ENCODE peak calls at places on chromosomes 5 and 9, in nine cellular contexts. G is IMR-90; B is heart right ventricle; X is hepatocyte; P is CD8-positive, alpha-beta T cell; E is left ventricle myocardium inferior; Y is iPS DF 6.9; V is substantia nigra; H is epithelial cell of prostate. Q is an unnamed sample.

GRCh38 chr5:168947212-168947868 is 353.6 kb downstream of the SLIT3 start:
- DNase-seq in G (peak; percentile 13), B (peak; percentile 29), X (peak; percentile 72), P (no peak), E (peak; percentile 24), Y (peak; percentile 35), V (no peak), H (no peak), Q (no peak)

GRCh38 chr9:88766778-88767503 is 224.3 kb upstream of the S1PR3 start:
- DNase-seq in G (peak; percentile 86), B (no peak), X (no peak), P (no peak), E (no peak), Y (no peak), V (no peak), H (peak; percentile 96), Q (no peak)

GRCh38 chr5:157172408-157172807 is 6.3 kb upstream of the GARIN3 start:
- DNase-seq in G (no peak), B (no peak), X (no peak), P (peak; percentile 40), E (no peak), Y (no peak), V (no peak), H (no peak), Q (peak; percentile 13)

GRCh38 chr5:111962906-111963305 is 205.9 kb upstream of the NREP start:
- DNase-seq in G (no peak), B (no peak), X (no peak), P (no peak), E (no peak), Y (no peak), V (no peak), H (no peak), Q (no peak)

GRCh38 chr5:172454355-172455086 is at the start of gene SH3PXD2B:
- DNase-seq in G (no peak), B (peak; percentile 66), X (peak; percentile 84), P (peak; percentile 16), E (peak; percentile 72), Y (no peak), V (no peak), H (no peak), Q (no peak)

GRCh38 chr9:136433043-136433715 is 6.5 kb downstream of the INPP5E start:
- DNase-seq in G (no peak), B (no peak), X (no peak), P (no peak), E (no peak), Y (no peak), V (no peak), H (no peak), Q (no peak)

GRCh38 chr5:173001229-173001841 is 17.8 kb downstream of the ATP6V0E1 start:
- DNase-seq in G (no peak), B (no peak), X (no peak), P (no peak), E (no peak), Y (no peak), V (no peak), H (no peak), Q (no peak)

GRCh38 chr5:7534505-7534904 is 138.6 kb downstream of the ADCY2 start:
- DNase-seq in G (no peak), B (no peak), X (no peak), P (no peak), E (no peak), Y (no peak), V (no peak), H (no peak), Q (no peak)

GRCh38 chr5:108642170-108642906 is 105.4 kb upstream of the FER start:
- DNase-seq in G (peak; percentile 69), B (peak; percentile 69), X (peak; percentile 81), P (peak; percentile 22), E (no peak), Y (peak; percentile 71), V (no peak), H (no peak), Q (peak; percentile 65)

DNA sequence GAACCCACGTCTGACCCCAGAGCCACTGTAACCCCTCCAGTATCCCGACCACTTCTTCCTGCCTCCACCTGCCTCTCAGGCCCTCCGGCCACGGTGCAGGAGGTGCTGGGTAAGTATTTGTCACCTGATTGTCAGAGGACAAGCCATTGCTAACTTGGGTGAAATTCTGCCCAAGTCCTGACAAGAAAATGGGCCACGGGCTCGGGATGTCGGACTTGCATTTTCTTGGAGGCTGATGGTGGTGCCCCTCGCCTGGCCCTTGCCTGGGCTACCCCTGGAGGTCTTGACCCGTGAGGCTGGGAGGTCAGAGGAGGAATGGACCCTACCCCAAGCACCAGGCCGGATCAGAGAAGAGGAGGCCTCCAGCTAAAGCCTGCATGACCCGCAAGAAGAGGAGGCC is 149.7 kb upstream of the COL5A1 start:
- DNase-seq in G (no peak), B (no peak), X (no peak), P (no peak), E (no peak), Y (no peak), V (no peak), H (no peak), Q (no peak)
- H3K27ac ChIP-seq in G (peak overlapping the region; percentile 73), B (no peak overlapping the region), X (peak overlapping the region; percentile 94), P (no peak overlapping the region), E (peak overlapping the region; percentile 76), Y (no peak overlapping the region), V (no peak overlapping the region), H (no peak overlapping the region), Q (no peak overlapping the region)

GRCh38 chr5:75368391-75368790 is 31.4 kb downstream of the HMGCR start:
- DNase-seq in G (peak; percentile 85), B (no peak), X (no peak), P (no peak), E (no peak), Y (no peak), V (no peak), H (no peak), Q (no peak)
- H3K27ac ChIP-seq in G (no peak overlapping the region), B (no peak overlapping the region), X (no peak overlapping the region), P (no peak overlapping the region), E (no peak overlapping the region), Y (no peak overlapping the region), V (no peak overlapping the region), H (peak overlapping the region; percentile 6), Q (no peak overlapping the region)

DNA sequence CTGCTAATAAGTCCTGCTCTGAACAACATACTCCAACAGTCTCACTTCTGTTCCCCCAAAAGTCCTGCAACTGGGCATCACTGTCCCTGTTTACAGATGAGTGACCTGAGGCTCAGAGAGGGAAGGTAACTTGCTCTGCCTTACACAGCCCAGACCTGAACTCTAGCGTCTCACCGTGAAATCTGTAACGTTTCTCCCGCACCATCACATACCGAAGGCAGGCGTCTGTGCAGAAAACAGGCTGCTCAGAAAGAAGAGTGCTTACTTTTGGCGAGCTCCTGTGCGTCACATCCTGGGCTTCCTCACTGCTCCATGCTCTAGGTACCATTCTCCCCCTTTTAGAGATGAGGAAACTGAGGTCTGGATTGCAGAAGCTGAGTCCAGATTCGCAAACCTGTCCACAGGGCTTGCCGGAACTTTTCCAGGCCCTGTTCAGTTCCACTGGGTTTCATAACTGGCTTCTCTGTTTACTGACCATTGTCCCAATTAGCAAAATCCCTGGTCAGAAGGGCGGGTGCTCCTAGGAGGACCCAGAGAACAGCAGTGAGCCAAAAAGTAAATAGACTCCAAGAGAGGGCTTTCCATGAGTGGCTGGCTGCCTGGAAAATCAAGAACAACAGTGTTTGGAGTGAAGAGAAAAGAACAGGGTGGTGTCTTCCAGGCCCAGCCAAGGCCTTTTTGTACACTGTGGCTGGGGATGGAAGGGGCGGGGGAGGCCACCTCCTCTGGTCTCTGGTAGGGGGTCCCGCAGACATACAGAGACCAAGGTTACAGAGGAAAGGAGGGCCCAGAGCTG is 27.1 kb downstream of the GSN start:
- DNase-seq in G (no peak), B (peak; percentile 74), X (no peak), P (no peak), E (peak; percentile 68), Y (no peak), V (no peak), H (no peak), Q (peak; percentile 91)
- H3K27ac ChIP-seq in G (no peak overlapping the region), B (peak overlapping the region; percentile 100), X (no peak overlapping the region), P (no peak overlapping the region), E (peak overlapping the region; percentile 98), Y (no peak overlapping the region), V (peak overlapping the region; percentile 95), H (no peak overlapping the region), Q (peak overlapping the region; percentile 87)

DNA sequence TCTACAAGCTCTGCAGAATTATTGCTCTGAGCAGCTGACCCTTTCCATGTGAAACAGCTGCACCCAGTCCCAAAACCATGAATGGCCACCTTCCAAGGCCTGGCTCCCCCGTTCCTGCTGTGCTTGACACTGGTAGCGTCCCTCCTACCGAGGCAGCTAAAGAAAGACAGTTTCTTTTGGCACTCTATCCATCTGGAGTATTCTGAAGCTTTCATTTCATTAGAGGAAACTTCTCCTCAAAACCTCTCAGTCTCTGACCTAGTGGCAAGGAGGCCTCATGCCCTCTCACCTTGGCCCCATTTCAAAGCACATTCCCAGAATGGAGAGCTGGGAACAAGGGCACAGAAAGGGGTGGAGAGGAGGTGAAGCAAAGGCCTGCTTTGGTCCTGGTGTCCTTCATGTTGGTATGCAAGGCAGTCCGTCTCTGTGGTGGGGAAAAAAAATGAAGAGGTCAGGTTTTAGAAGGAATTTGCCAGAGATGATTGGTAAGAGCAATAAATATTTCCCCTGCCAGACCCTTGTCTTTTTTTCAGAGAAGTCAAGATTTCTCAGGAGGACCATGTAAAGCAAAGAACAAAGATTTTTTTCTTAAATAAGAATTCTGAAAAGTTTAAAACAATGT is 232.0 kb downstream of the RFK start:
- DNase-seq in G (no peak), B (no peak), X (no peak), P (no peak), E (no peak), Y (no peak), V (no peak), H (no peak), Q (no peak)
- H3K27ac ChIP-seq in G (peak overlapping the region; percentile 65), B (peak overlapping the region; percentile 3), X (peak overlapping the region; percentile 7), P (no peak overlapping the region), E (peak overlapping the region; percentile 20), Y (no peak overlapping the region), V (no peak overlapping the region), H (no peak overlapping the region), Q (no peak overlapping the region)

GRCh38 chr9:98381311-98382103 is 126.1 kb upstream of the TBC1D2 start:
- DNase-seq in G (no peak), B (no peak), X (no peak), P (no peak), E (no peak), Y (no peak), V (no peak), H (no peak), Q (no peak)

GRCh38 chr9:98380065-98380681 is 124.7 kb upstream of the TBC1D2 start:
- DNase-seq in G (peak; percentile 65), B (no peak), X (peak; percentile 82), P (no peak), E (no peak), Y (peak; percentile 25), V (no peak), H (no peak), Q (no peak)

GRCh38 chr9:98383758-98384157 is 128.3 kb upstream of the TBC1D2 start:
- DNase-seq in G (peak; percentile 46), B (no peak), X (no peak), P (no peak), E (no peak), Y (no peak), V (no peak), H (no peak), Q (no peak)

GRCh38 chr9:98378206-98379193 is 123.1 kb upstream of the TBC1D2 start:
- DNase-seq in G (peak; percentile 33), B (no peak), X (no peak), P (no peak), E (no peak), Y (no peak), V (no peak), H (no peak), Q (no peak)

DNA sequence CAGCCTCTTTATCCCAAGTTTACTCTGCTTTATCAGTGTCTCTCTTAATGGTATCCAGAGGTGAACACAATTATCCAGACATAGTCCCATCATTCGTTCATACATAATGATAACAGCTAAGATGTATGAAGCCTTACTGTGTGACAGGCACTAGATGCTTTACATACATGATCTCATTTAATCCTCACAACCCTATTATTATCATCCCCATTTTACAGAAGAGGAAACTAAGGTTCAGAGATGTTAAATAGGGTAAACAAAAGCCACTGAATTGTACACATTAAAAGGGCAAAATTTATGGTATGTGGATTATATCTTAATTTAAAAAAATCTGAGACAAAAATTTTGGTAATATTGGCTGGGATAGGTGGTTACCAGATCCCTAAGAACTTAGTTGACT is 124.1 kb upstream of the TBC1D2 start:
- DNase-seq in G (no peak), B (no peak), X (no peak), P (no peak), E (no peak), Y (no peak), V (no peak), H (no peak), Q (no peak)
- H3K27ac ChIP-seq in G (no peak overlapping the region), B (no peak overlapping the region), X (peak overlapping the region; percentile 82), P (no peak overlapping the region), E (no peak overlapping the region), Y (no peak overlapping the region), V (no peak overlapping the region), H (no peak overlapping the region), Q (no peak overlapping the region)

Q was measured in right atrium auricular region.